ENCODE peak calls at places on chromosomes 11 and 22, in five cellular contexts. One of them, this sample, is unnamed.

GRCh38 chr11:115471367-115471766 is 32.8 kb downstream of the CADM1 start:
- DNase-seq in A549: peak; percentile 21
- DNase-seq in suprapubic skin: no peak
- DNase-seq in transverse colon: no peak
- DNase-seq in K562: no peak
- DNase-seq in this sample: no peak

GRCh38 chr11:117096140-117096972 is 1.9 kb downstream of the SIK3 start:
- DNase-seq in A549: peak; percentile 56
- DNase-seq in suprapubic skin: peak; percentile 67
- DNase-seq in transverse colon: peak; percentile 52
- DNase-seq in K562: peak; percentile 80
- DNase-seq in this sample: no peak

GRCh38 chr11:106381895-106382294 is 304.4 kb downstream of the AASDHPPT start:
- DNase-seq in A549: no peak
- DNase-seq in suprapubic skin: no peak
- DNase-seq in transverse colon: no peak
- DNase-seq in K562: no peak
- DNase-seq in this sample: no peak

GRCh38 chr11:19953909-19954308 is 206.4 kb downstream of the DBX1 start:
- DNase-seq in A549: peak; percentile 81
- DNase-seq in suprapubic skin: no peak
- DNase-seq in transverse colon: no peak
- DNase-seq in K562: peak; percentile 56
- DNase-seq in this sample: no peak

GRCh38 chr11:64545605-64546004 is 45.4 kb upstream of the SLC22A12 start:
- DNase-seq in A549: peak; percentile 76
- DNase-seq in suprapubic skin: no peak
- DNase-seq in transverse colon: no peak
- DNase-seq in K562: no peak
- DNase-seq in this sample: no peak

GRCh38 chr22:42800731-42801536 is 56.1 kb downstream of the ARFGAP3 start:
- DNase-seq in A549: no peak
- DNase-seq in suprapubic skin: no peak
- DNase-seq in transverse colon: no peak
- DNase-seq in K562: no peak
- DNase-seq in this sample: no peak

GRCh38 chr22:45008853-45009751 is 703 bp downstream of the PHF21B start:
- DNase-seq in A549: peak; percentile 31
- DNase-seq in suprapubic skin: no peak
- DNase-seq in transverse colon: no peak
- DNase-seq in K562: peak; percentile 14
- DNase-seq in this sample: peak; percentile 18

GRCh38 chr22:27088026-27088425 is 430.6 kb downstream of the MIAT start:
- DNase-seq in A549: no peak
- DNase-seq in suprapubic skin: no peak
- DNase-seq in transverse colon: no peak
- DNase-seq in K562: no peak
- DNase-seq in this sample: no peak

GRCh38 chr11:122696662-122697061 is 41.1 kb downstream of the UBASH3B start:
- DNase-seq in A549: no peak
- DNase-seq in suprapubic skin: no peak
- DNase-seq in transverse colon: no peak
- DNase-seq in K562: peak; percentile 2
- DNase-seq in this sample: no peak

GRCh38 chr11:128406365-128406706 is 181.0 kb downstream of the ETS1 start:
- DNase-seq in A549: no peak
- DNase-seq in suprapubic skin: no peak
- DNase-seq in transverse colon: no peak
- DNase-seq in K562: no peak
- DNase-seq in this sample: no peak

GRCh38 chr11:110097459-110098012 is 4.3 kb downstream of the ZC3H12C start:
- DNase-seq in A549: peak; percentile 38
- DNase-seq in suprapubic skin: no peak
- DNase-seq in transverse colon: no peak
- DNase-seq in K562: peak; percentile 32
- DNase-seq in this sample: no peak

GRCh38 chr11:86990520-86990919 is 35.3 kb upstream of the FZD4 start:
- DNase-seq in A549: peak; percentile 22
- DNase-seq in suprapubic skin: no peak
- DNase-seq in transverse colon: no peak
- DNase-seq in K562: no peak
- DNase-seq in this sample: no peak

GRCh38 chr11:39239553-39239952 is 2219.9 kb downstream of the LRRC4C start:
- DNase-seq in A549: no peak
- DNase-seq in suprapubic skin: no peak
- DNase-seq in transverse colon: no peak
- DNase-seq in K562: no peak
- DNase-seq in this sample: no peak

GRCh38 chr11:77522215-77522614 is 48.3 kb upstream of the PAK1 start:
- DNase-seq in A549: no peak
- DNase-seq in suprapubic skin: no peak
- DNase-seq in transverse colon: no peak
- DNase-seq in K562: no peak
- DNase-seq in this sample: no peak

GRCh38 chr11:101974255-101974654 is 57.9 kb upstream of the ANGPTL5 start:
- DNase-seq in A549: peak; percentile 55
- DNase-seq in suprapubic skin: no peak
- DNase-seq in transverse colon: no peak
- DNase-seq in K562: no peak
- DNase-seq in this sample: no peak

GRCh38 chr11:78161937-78162336 is 22.5 kb upstream of the ALG8 start:
- DNase-seq in A549: no peak
- DNase-seq in suprapubic skin: no peak
- DNase-seq in transverse colon: peak; percentile 40
- DNase-seq in K562: no peak
- DNase-seq in this sample: peak; percentile 89

GRCh38 chr11:64048042-64048854 is 12.5 kb downstream of the FLRT1 start:
- DNase-seq in A549: no peak
- DNase-seq in suprapubic skin: no peak
- DNase-seq in transverse colon: no peak
- DNase-seq in K562: no peak
- DNase-seq in this sample: no peak

GRCh38 chr11:10021563-10021962 is 272.5 kb downstream of the SBF2 start:
- DNase-seq in A549: no peak
- DNase-seq in suprapubic skin: no peak
- DNase-seq in transverse colon: no peak
- DNase-seq in K562: peak; percentile 33
- DNase-seq in this sample: no peak

GRCh38 chr11:75148436-75148983 is 2.4 kb upstream of the SLCO2B1 start:
- DNase-seq in A549: no peak
- DNase-seq in suprapubic skin: no peak
- DNase-seq in transverse colon: no peak
- DNase-seq in K562: no peak
- DNase-seq in this sample: no peak

GRCh38 chr22:33848251-33848650 is 72.0 kb downstream of the LARGE1 start:
- DNase-seq in A549: no peak
- DNase-seq in suprapubic skin: no peak
- DNase-seq in transverse colon: no peak
- DNase-seq in K562: no peak
- DNase-seq in this sample: no peak

GRCh38 chr11:126416542-126417090 is 61.1 kb downstream of the ST3GAL4 start:
- DNase-seq in A549: no peak
- DNase-seq in suprapubic skin: peak; percentile 94
- DNase-seq in transverse colon: peak; percentile 90
- DNase-seq in K562: no peak
- DNase-seq in this sample: peak; percentile 95

GRCh38 chr22:30717952-30718351 is 23.3 kb downstream of the OSBP2 start:
- DNase-seq in A549: no peak
- DNase-seq in suprapubic skin: no peak
- DNase-seq in transverse colon: no peak
- DNase-seq in K562: no peak
- DNase-seq in this sample: no peak

GRCh38 chr11:94031625-94032024 is 10.5 kb downstream of the HEPHL1 start:
- DNase-seq in A549: no peak
- DNase-seq in suprapubic skin: no peak
- DNase-seq in transverse colon: no peak
- DNase-seq in K562: no peak
- DNase-seq in this sample: no peak

GRCh38 chr22:19689408-19689807 is 24.9 kb upstream of the SEPTIN5 start:
- DNase-seq in A549: no peak
- DNase-seq in suprapubic skin: no peak
- DNase-seq in transverse colon: no peak
- DNase-seq in K562: no peak
- DNase-seq in this sample: no peak

GRCh38 chr22:27749597-27750225 is 51.8 kb downstream of the MN1 start:
- DNase-seq in A549: no peak
- DNase-seq in suprapubic skin: peak; percentile 61
- DNase-seq in transverse colon: no peak
- DNase-seq in K562: no peak
- DNase-seq in this sample: peak; percentile 46

GRCh38 chr11:92867913-92868619 is 101.4 kb upstream of the MTNR1B start:
- DNase-seq in A549: no peak
- DNase-seq in suprapubic skin: no peak
- DNase-seq in transverse colon: no peak
- DNase-seq in K562: no peak
- DNase-seq in this sample: no peak

GRCh38 chr11:74592063-74592440 is 330 bp upstream of the POLD3 start:
- DNase-seq in A549: no peak
- DNase-seq in suprapubic skin: no peak
- DNase-seq in transverse colon: no peak
- DNase-seq in K562: no peak
- DNase-seq in this sample: no peak

GRCh38 chr22:40769761-40770160 is 49.4 kb downstream of the SLC25A17 start:
- DNase-seq in A549: no peak
- DNase-seq in suprapubic skin: no peak
- DNase-seq in transverse colon: no peak
- DNase-seq in K562: no peak
- DNase-seq in this sample: no peak

GRCh38 chr11:100752371-100753073 is 65.4 kb downstream of the ARHGAP42 start:
- DNase-seq in A549: no peak
- DNase-seq in suprapubic skin: no peak
- DNase-seq in transverse colon: no peak
- DNase-seq in K562: no peak
- DNase-seq in this sample: no peak

GRCh38 chr11:63917685-63918523 is 940 bp upstream of the RCOR2 start:
- DNase-seq in A549: peak; percentile 80
- DNase-seq in suprapubic skin: no peak
- DNase-seq in transverse colon: peak; percentile 62
- DNase-seq in K562: peak; percentile 85
- DNase-seq in this sample: peak; percentile 79

GRCh38 chr11:82734120-82734479 is 436 bp upstream of the FAM181B start:
- DNase-seq in A549: no peak
- DNase-seq in suprapubic skin: no peak
- DNase-seq in transverse colon: no peak
- DNase-seq in K562: no peak
- DNase-seq in this sample: no peak
- TF ChIP-seq EP300 in A549: no peak
- TF ChIP-seq EP300 in suprapubic skin: no peak
- TF ChIP-seq EP300 in transverse colon: no peak
- TF ChIP-seq EP300 in K562: no peak
- TF ChIP-seq EP300 in this sample: no peak

GRCh38 chr11:68125164-68125563 is 4.0 kb upstream of the CHKA start:
- DNase-seq in A549: no peak
- DNase-seq in suprapubic skin: no peak
- DNase-seq in transverse colon: no peak
- DNase-seq in K562: no peak
- DNase-seq in this sample: no peak

GRCh38 chr11:68135161-68135560 is 14.0 kb upstream of the CHKA start:
- DNase-seq in A549: no peak
- DNase-seq in suprapubic skin: no peak
- DNase-seq in transverse colon: no peak
- DNase-seq in K562: no peak
- DNase-seq in this sample: no peak

GRCh38 chr11:68128682-68129327 is 7.6 kb upstream of the CHKA start:
- DNase-seq in A549: no peak
- DNase-seq in suprapubic skin: no peak
- DNase-seq in transverse colon: peak; percentile 68
- DNase-seq in K562: peak; percentile 76
- DNase-seq in this sample: peak; percentile 92

GRCh38 chr11:68127791-68128681 is 6.8 kb upstream of the CHKA start:
- DNase-seq in A549: no peak
- DNase-seq in suprapubic skin: no peak
- DNase-seq in transverse colon: peak; percentile 50
- DNase-seq in K562: peak; percentile 74
- DNase-seq in this sample: peak; percentile 89

DNA sequence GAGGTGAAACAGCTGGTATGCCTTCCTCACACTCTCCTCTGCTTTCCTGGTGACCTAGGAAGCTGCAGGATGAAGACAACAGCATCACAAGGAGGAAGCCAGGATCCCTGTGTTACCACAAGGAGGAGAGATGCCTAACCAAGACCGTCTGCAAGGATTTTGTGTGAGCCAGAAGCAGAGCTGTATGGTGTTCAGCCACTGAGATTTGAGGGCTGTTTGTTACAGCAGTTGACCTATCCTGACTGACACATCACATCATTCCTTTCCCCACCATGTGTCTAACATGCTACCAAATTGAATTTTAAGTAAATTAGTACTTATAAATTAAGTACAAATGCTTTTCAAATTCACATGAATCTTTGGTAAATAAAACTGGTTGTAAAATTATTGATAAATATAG is 8.9 kb upstream of the CHKA start:
- DNase-seq in A549: no peak
- DNase-seq in suprapubic skin: no peak
- DNase-seq in transverse colon: no peak
- DNase-seq in K562: no peak
- DNase-seq in this sample: no peak
- H3K9me3 ChIP-seq in A549: peaks cover 24% of the 10 kb centered on the region
- H3K9me3 ChIP-seq in suprapubic skin: no peaks in the 10 kb centered on the region
- H3K9me3 ChIP-seq in transverse colon: no peaks in the 10 kb centered on the region
- H3K9me3 ChIP-seq in K562: no peaks in the 10 kb centered on the region
- H3K9me3 ChIP-seq in this sample: no peaks in the 10 kb centered on the region

GRCh38 chr11:111870113-111870512 is 1.3 kb downstream of the ALG9 start:
- DNase-seq in A549: no peak
- DNase-seq in suprapubic skin: no peak
- DNase-seq in transverse colon: no peak
- DNase-seq in K562: no peak
- DNase-seq in this sample: no peak

GRCh38 chr11:111870522-111870886 is 877 bp downstream of the ALG9 start:
- DNase-seq in A549: no peak
- DNase-seq in suprapubic skin: no peak
- DNase-seq in transverse colon: no peak
- DNase-seq in K562: no peak
- DNase-seq in this sample: no peak

GRCh38 chr11:111871693-111872161 is 346 bp upstream of the ALG9 start:
- DNase-seq in A549: no peak
- DNase-seq in suprapubic skin: no peak
- DNase-seq in transverse colon: no peak
- DNase-seq in K562: peak; percentile 23
- DNase-seq in this sample: no peak

GRCh38 chr11:111870887-111871692 is at the start of gene ALG9:
- DNase-seq in A549: peak; percentile 82
- DNase-seq in suprapubic skin: peak; percentile 91
- DNase-seq in transverse colon: peak; percentile 84
- DNase-seq in K562: peak; percentile 88
- DNase-seq in this sample: peak; percentile 86
- TF ChIP-seq CTCF in A549: no peak
- TF ChIP-seq CTCF in suprapubic skin: peak; percentile 18
- TF ChIP-seq CTCF in transverse colon: peak; percentile 48
- TF ChIP-seq CTCF in K562: peak; percentile 32
- TF ChIP-seq CTCF in this sample: no peak

GRCh38 chr11:15657264-15657663 is 542.5 kb downstream of the INSC start:
- DNase-seq in A549: no peak
- DNase-seq in suprapubic skin: no peak
- DNase-seq in transverse colon: no peak
- DNase-seq in K562: no peak
- DNase-seq in this sample: no peak
- TF ChIP-seq EP300 in A549: no peak
- TF ChIP-seq EP300 in suprapubic skin: no peak
- TF ChIP-seq EP300 in transverse colon: no peak
- TF ChIP-seq EP300 in K562: no peak
- TF ChIP-seq EP300 in this sample: no peak

GRCh38 chr11:58726594-58727414 is 4.9 kb downstream of the GLYAT start:
- DNase-seq in A549: no peak
- DNase-seq in suprapubic skin: no peak
- DNase-seq in transverse colon: no peak
- DNase-seq in K562: peak; percentile 80
- DNase-seq in this sample: no peak
- H3K9me3 ChIP-seq in A549: no peaks in the 10 kb centered on the region
- H3K9me3 ChIP-seq in suprapubic skin: no peaks in the 10 kb centered on the region
- H3K9me3 ChIP-seq in transverse colon: no peaks in the 10 kb centered on the region
- H3K9me3 ChIP-seq in K562: no peaks in the 10 kb centered on the region
- H3K9me3 ChIP-seq in this sample: no peaks in the 10 kb centered on the region

This sample was measured in ovary.